ENCODE peak calls at places on chromosomes 1 and 21, in seven cellular contexts. H, E, M, G, J, Q and W are unnamed samples.

GRCh38 chr21:36511484-36512227 is 31.7 kb upstream of the CLDN14 start:
- DNase-seq in Q (peak), G (no peak), E (no peak), H (peak), J (no peak), M (no peak), W (no peak)

GRCh38 chr1:35809156-35810095 is 1.6 kb downstream of the AGO4 start:
- DNase-seq in M (no peak), J (no peak), Q (no peak), G (no peak), E (no peak), H (no peak), W (no peak)

GRCh38 chr21:41874611-41875010 is 4.5 kb downstream of the PRDM15 start:
- DNase-seq in M (no peak), J (no peak), G (no peak), E (peak), Q (no peak), H (no peak), W (no peak)

GRCh38 chr1:1422465-1423244 is 1.6 kb upstream of the ANKRD65 start:
- DNase-seq in Q (no peak), J (no peak), E (peak), G (no peak), H (peak), M (no peak), W (peak)

GRCh38 chr21:36297938-36298572 is 21.9 kb upstream of the MORC3 start:
- DNase-seq in M (no peak), G (no peak), J (no peak), Q (peak), H (peak), E (no peak), W (no peak)

GRCh38 chr1:186985889-186986491 is 157.2 kb downstream of the PLA2G4A start:
- DNase-seq in M (peak), E (no peak), H (peak), J (peak), Q (peak), G (no peak), W (peak)

GRCh38 chr1:54547601-54548388 is at the start of gene ACOT11:
- DNase-seq in J (no peak), G (peak), M (peak), H (peak), Q (peak), E (no peak), W (no peak)

GRCh38 chr1:114423455-114423854 is 87.5 kb downstream of the TRIM33 start:
- DNase-seq in Q (no peak), J (no peak), H (no peak), M (no peak), G (no peak), E (no peak), W (no peak)

GRCh38 chr1:64183985-64184440 is 19.4 kb upstream of the UBE2U start:
- DNase-seq in G (no peak), J (peak), E (no peak), Q (peak), H (peak), M (no peak), W (no peak)

GRCh38 chr21:39472211-39472610 is 20.4 kb downstream of the SH3BGR start:
- DNase-seq in M (peak), E (no peak), J (no peak), H (no peak), Q (no peak), G (no peak), W (no peak)

GRCh38 chr1:214219916-214220315 is 61.0 kb upstream of the SMYD2 start:
- DNase-seq in Q (no peak), G (no peak), E (no peak), M (no peak), J (no peak), H (peak), W (no peak)

GRCh38 chr1:168623003-168623828 is 46.8 kb downstream of the XCL1 start:
- DNase-seq in G (no peak), H (peak), J (peak), E (no peak), Q (peak), M (no peak), W (peak)

GRCh38 chr1:159953866-159954515 is at the start of gene SLAMF9:
- DNase-seq in M (no peak), E (no peak), Q (no peak), J (no peak), G (no peak), H (peak), W (peak)

GRCh38 chr1:31498376-31499040 is 77.8 kb upstream of the TINAGL1 start:
- DNase-seq in E (no peak), Q (no peak), G (no peak), J (no peak), M (no peak), H (no peak), W (no peak)

GRCh38 chr1:225745231-225745630 is 32.4 kb upstream of the SRP9 start:
- DNase-seq in J (no peak), H (no peak), G (no peak), E (no peak), M (no peak), Q (no peak), W (no peak)

GRCh38 chr1:150168960-150169565 is 19.3 kb downstream of the PLEKHO1 start:
- DNase-seq in H (peak), Q (peak), J (no peak), G (no peak), M (peak), E (peak), W (peak)

GRCh38 chr1:85258536-85259117 is 835 bp downstream of the C1orf52 start:
- DNase-seq in Q (peak), H (no peak), J (no peak), G (no peak), E (no peak), M (peak), W (no peak)

GRCh38 chr1:236810018-236810417 is 14.9 kb downstream of the MTR start:
- DNase-seq in E (no peak), J (no peak), G (no peak), M (no peak), H (peak), Q (no peak), W (no peak)

GRCh38 chr21:28337319-28337718 is 655.4 kb downstream of the LTN1 start:
- DNase-seq in H (peak), Q (peak), M (peak), G (no peak), E (no peak), J (peak), W (no peak)

GRCh38 chr1:74811421-74812179 is 78.6 kb downstream of the TYW3 start:
- DNase-seq in J (no peak), H (no peak), M (no peak), G (no peak), Q (no peak), E (no peak), W (no peak)

GRCh38 chr1:90761156-90761555 is 44.1 kb upstream of the BARHL2 start:
- DNase-seq in G (no peak), J (no peak), Q (no peak), H (no peak), E (peak), M (peak), W (no peak)

GRCh38 chr1:47752048-47752451 is 245.1 kb downstream of the TRABD2B start:
- DNase-seq in M (no peak), G (peak), E (peak), J (no peak), Q (no peak), H (peak), W (no peak)

GRCh38 chr1:248857749-248858095 is 1.2 kb downstream of the ZNF692 start:
- DNase-seq in G (no peak), M (no peak), Q (no peak), E (no peak), J (no peak), H (no peak), W (no peak)

GRCh38 chr1:13813398-13814012 is 113.5 kb downstream of the PRDM2 start:
- DNase-seq in G (no peak), M (peak), E (peak), H (no peak), J (no peak), Q (peak), W (no peak)

GRCh38 chr1:61434276-61434675 is 290.7 kb downstream of the TM2D1 start:
- DNase-seq in M (no peak), E (no peak), Q (no peak), J (no peak), G (no peak), H (peak), W (peak)

GRCh38 chr1:168301664-168302320 is 21.1 kb downstream of the TBX19 start:
- DNase-seq in J (peak), H (peak), M (no peak), Q (peak), E (no peak), G (no peak), W (peak)

GRCh38 chr1:226653311-226653921 is 85.7 kb downstream of the ITPKB start:
- DNase-seq in G (no peak), Q (no peak), M (no peak), E (no peak), H (no peak), J (no peak), W (no peak)

DNA sequence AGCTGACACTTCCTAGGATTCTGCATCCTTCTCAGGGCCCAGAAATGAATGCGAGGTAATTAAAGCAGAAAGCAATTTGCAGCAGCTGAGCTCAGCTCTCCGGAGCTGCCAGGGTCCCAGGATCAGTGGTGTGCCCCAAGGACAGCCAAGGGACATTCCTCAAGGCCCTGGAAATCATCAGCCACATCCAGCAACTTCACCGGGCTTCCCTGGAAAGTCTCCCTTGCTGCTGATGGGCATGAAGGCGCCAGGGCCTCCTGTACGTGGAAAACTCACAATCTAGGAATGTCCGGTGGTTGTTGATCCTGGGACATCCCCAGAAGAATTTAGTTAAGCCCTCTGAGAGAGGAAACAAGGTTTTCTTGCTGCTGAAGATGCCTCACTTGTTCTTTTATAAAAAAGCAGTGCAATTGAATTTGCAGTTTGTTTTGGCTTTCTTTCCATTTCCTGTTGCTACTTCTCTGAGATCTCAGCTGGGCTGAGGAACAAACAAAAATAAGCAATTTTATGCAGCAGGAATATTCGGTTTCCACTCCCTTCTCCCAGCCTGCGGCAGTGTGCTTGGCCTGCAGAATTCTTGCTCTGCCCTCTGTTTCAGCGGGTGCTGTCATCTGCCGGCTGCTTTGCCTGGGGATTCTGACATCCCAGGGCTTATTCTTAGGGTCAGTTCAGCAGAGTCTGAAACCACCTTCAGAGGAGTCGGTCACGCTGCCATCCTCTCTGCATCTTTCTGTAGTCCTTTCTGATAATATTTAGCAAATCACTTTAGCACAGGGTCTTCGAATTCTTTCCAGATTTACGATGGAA is 85.9 kb downstream of the TCP10L start:
- DNase-seq in E (no peak), J (no peak), G (no peak), H (peak), M (peak), Q (peak), W (peak)
- TF ChIP-seq CTCF in E (no peak), J (peak), G (no peak), H (peak), M (no peak), Q (peak), W (peak)

GRCh38 chr1:93756656-93757055 is 75.0 kb upstream of the BCAR3 start:
- DNase-seq in J (no peak), M (no peak), G (no peak), E (no peak), H (peak), Q (no peak), W (no peak)

GRCh38 chr1:93753766-93754763 is 72.4 kb upstream of the BCAR3 start:
- DNase-seq in M (no peak), H (peak), J (peak), E (no peak), G (no peak), Q (peak), W (peak)

GRCh38 chr1:93763981-93764750 is 82.5 kb upstream of the BCAR3 start:
- DNase-seq in G (no peak), J (no peak), E (peak), H (no peak), Q (no peak), M (no peak), W (no peak)

DNA sequence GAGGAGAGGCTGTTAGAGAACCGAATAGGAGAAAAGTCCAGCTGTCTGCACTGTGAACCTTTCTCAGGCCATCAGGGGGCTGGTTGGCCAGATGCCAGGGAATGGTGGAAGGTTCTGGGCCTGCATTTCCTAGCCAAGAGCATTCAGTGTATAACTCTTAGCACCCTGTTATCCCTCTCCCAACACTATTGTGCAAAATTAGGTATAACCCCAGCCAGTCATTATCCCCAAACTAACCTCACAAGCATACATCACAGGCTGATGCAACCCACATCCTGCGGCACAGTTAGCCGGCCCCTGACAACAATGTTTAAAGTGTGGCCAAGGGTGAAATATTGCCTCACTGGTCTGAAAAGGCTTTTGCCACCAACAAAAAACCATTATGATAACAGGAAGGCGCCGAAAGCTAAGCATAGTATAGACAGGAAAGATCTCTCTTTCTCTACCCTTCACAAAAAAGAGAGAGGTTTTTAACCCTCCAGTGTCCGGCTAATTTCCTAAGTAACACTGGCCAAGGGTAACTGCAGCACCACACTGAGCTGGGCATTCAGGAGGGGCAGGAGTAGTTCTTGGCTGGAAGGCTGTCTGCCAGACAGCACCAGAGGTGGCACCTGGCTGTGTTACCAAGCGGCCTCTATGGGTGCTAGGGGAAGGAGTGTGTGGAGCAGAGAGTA is 77.3 kb upstream of the BCAR3 start:
- DNase-seq in H (peak), G (no peak), J (peak), E (no peak), M (no peak), Q (peak), W (peak)
- TF ChIP-seq CTCF in H (no peak), G (no peak), J (no peak), E (peak), M (no peak), Q (peak), W (peak)

GRCh38 chr1:212760126-212760823 is 31.3 kb downstream of the NSL1 start:
- DNase-seq in Q (no peak), H (no peak), J (no peak), E (peak), M (peak), G (no peak), W (no peak)
- TF ChIP-seq CTCF in Q (peak), H (peak), J (peak), E (peak), M (peak), G (no peak), W (peak)

GRCh38 chr1:112701227-112702066 is 5.5 kb downstream of the RHOC start:
- DNase-seq in Q (no peak), M (no peak), H (no peak), G (no peak), J (no peak), E (no peak), W (no peak)

GRCh38 chr1:112698366-112699310 is 8.3 kb downstream of the RHOC start:
- DNase-seq in Q (no peak), H (no peak), J (no peak), E (peak), M (no peak), G (no peak), W (no peak)

GRCh38 chr1:112702067-112702395 is 4.9 kb downstream of the RHOC start:
- DNase-seq in Q (no peak), E (no peak), M (no peak), J (no peak), G (no peak), H (no peak), W (no peak)

GRCh38 chr1:112699425-112700144 is 7.3 kb downstream of the RHOC start:
- DNase-seq in H (no peak), J (no peak), Q (no peak), E (no peak), M (no peak), G (no peak), W (no peak)

GRCh38 chr1:112700290-112701226 is 6.4 kb downstream of the RHOC start:
- DNase-seq in M (no peak), J (peak), H (peak), G (peak), Q (peak), E (peak), W (peak)
- TF ChIP-seq CTCF in M (no peak), J (peak), H (no peak), G (no peak), Q (peak), E (peak), W (peak)

GRCh38 chr1:72283204-72284083 is 1.1 kb upstream of the NEGR1 start:
- DNase-seq in J (peak), M (peak), H (peak), G (peak), Q (peak), E (peak), W (peak)

GRCh38 chr1:72282690-72283203 is 408 bp upstream of the NEGR1 start:
- DNase-seq in H (peak), J (peak), G (peak), Q (peak), E (peak), M (peak), W (peak)

GRCh38 chr1:72284084-72284397 is 1.7 kb upstream of the NEGR1 start:
- DNase-seq in M (no peak), E (no peak), H (no peak), G (no peak), Q (no peak), J (peak), W (no peak)

GRCh38 chr1:72285074-72285425 is 2.7 kb upstream of the NEGR1 start:
- DNase-seq in Q (peak), M (peak), G (no peak), H (no peak), J (no peak), E (no peak), W (no peak)

DNA sequence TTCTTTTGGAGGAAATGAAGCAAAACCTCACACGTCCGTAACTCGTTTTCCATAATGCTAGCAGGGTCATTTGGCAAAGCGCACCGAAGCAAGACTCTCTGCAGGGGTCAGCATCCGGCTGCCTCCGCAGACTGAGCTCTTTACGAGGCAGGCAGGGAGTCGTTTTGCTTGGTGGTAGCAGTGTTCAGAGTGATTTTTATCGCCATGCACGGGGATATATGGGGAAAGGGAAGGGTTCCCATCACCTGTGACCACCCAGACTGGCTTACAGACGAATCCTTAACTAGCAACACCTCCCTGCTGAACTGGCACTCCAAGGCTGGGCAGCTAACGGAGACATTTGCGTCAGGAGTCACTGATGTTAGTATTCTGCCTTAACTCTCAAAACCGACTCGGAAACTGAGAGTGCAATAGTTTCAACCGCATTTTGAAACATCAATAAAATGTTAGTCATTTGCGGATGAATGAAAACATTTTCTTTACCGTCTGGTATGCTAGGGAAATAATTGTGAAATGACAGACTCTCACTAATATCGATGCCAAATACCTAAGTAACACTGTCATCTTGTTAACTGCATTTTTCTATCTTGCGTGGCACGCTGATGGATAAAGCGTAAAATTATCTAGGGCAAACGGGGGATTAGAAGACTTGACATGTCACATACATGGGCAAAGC is 2.2 kb upstream of the NEGR1 start:
- DNase-seq in H (peak), G (no peak), J (peak), M (peak), E (peak), Q (peak), W (peak)
- TF ChIP-seq CTCF in H (peak), G (no peak), J (peak), M (peak), E (peak), Q (peak), W (peak)

DNA sequence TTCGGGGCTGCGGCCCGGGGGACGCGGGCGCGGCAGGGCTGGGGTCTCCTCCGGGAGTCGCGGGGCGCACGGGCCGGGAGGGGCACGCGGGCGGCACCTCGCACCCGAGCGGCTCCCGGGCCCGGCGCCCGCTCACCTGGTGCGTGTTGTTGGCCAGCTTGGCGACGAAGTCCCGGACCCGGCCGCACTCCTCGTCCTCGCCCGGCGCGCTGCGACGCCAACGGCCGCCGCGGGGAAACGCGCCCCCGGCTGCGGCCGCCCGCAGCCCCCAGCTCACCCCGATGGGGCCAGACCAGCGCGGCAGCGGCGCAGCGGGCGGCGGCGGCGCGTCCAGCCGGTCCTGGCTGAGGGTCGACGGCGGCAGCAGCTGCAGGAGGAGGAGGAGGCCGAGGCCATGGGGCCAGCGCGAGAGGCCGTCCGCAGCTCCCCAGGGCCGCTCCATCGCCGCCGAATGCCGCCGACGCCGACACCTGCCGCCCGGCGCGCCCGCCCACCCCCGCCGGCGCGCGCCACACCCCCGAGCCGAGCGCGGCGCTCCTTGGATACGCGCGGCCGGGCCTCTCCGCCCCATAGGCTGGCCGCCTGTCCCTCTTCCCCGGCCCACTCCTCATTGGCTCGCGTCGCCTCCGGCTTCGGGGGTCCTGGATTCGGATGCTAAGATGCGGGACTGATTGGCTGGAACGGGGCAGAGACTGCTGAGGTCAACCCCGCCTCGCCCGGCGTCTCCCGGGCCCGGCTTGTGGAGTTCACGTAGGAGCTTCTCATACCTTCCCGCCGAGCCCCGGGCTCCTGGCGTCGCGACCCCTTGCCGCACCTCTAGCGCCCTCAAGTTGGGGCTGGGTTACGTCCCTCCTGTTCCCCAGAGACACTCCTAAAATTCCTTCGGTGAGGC is at the start of gene SORT1:
- DNase-seq in J (no peak), E (peak), G (peak), M (peak), H (peak), Q (peak), W (peak)
- TF ChIP-seq CTCF in J (no peak), E (peak), G (peak), M (peak), H (no peak), Q (no peak), W (no peak)

GRCh38 chr1:87515781-87516180 is 187.1 kb downstream of the LMO4 start:
- DNase-seq in G (no peak), J (no peak), M (no peak), H (peak), Q (peak), E (no peak), W (no peak)
- TF ChIP-seq CTCF in G (no peak), J (no peak), M (no peak), H (no peak), Q (no peak), E (no peak), W (no peak)